ENCODE peak calls at places on chromosomes 4 and X, in four cellular contexts. C is tibial artery, D is lower lobe of right lung, Y is hypothalamus. K is an unnamed sample.

GRCh38 chr4:121741751-121742150 is 23.2 kb downstream of the SMIM43 start:
- DNase-seq in C (no peak), D (no peak), Y (no peak), K (no peak)

GRCh38 chr4:165803005-165803404 is 70.0 kb upstream of the TLL1 start:
- DNase-seq in C (no peak), D (no peak), Y (no peak), K (no peak)

GRCh38 chr4:121143126-121143525 is 21.0 kb downstream of the TNIP3 start:
- DNase-seq in C (no peak), D (no peak), Y (no peak), K (no peak)

GRCh38 chr4:159010563-159011260 is 92.2 kb upstream of the RAPGEF2 start:
- DNase-seq in C (peak), D (peak), Y (peak), K (peak)

GRCh38 chrX:57286507-57287251 is at the start of gene FAAH2:
- DNase-seq in C (no peak), D (peak), Y (no peak), K (no peak)

GRCh38 chr4:25925486-25926201 is 11.6 kb downstream of the SMIM20 start:
- DNase-seq in C (no peak), D (peak), Y (peak), K (no peak)

GRCh38 chrX:118694628-118695027 is 32.8 kb upstream of the IL13RA1 start:
- DNase-seq in C (no peak), D (no peak), Y (no peak), K (no peak)

GRCh38 chr4:102533916-102534315 is 32.8 kb downstream of the NFKB1 start:
- DNase-seq in C (no peak), D (no peak), Y (no peak), K (no peak)

GRCh38 chr4:42638993-42639392 is 17.9 kb downstream of the ATP8A1 start:
- DNase-seq in C (no peak), D (no peak), Y (no peak), K (no peak)

GRCh38 chr4:85495621-85496020 is 20.7 kb downstream of the ARHGAP24 start:
- DNase-seq in C (no peak), D (no peak), Y (no peak), K (no peak)

GRCh38 chr4:156677136-156677535 is 294.5 kb downstream of the PDGFC start:
- DNase-seq in C (no peak), D (no peak), Y (no peak), K (no peak)

GRCh38 chrX:115147220-115147619 is 42.0 kb upstream of the RBMXL3 start:
- DNase-seq in C (no peak), D (no peak), Y (no peak), K (no peak)

GRCh38 chr4:112704322-112704721 is 67.4 kb downstream of the LARP7 start:
- DNase-seq in C (no peak), D (no peak), Y (no peak), K (no peak)

GRCh38 chrX:12956704-12957541 is 18.0 kb upstream of the TMSB4X start:
- DNase-seq in C (no peak), D (no peak), Y (no peak), K (no peak)

GRCh38 chrX:44042124-44042523 is 68.9 kb upstream of the NDP start:
- DNase-seq in C (no peak), D (no peak), Y (no peak), K (no peak)

K was measured in substantia nigra.